ENCODE peak calls at places on chromosomes 5 and 9, in seven cellular contexts. Y, Q, A, B, P, R and C are unnamed samples.

GRCh38 chr5:97563258-97563657 is 380.2 kb upstream of the RIOK2 start:
- DNase-seq in Y (no peak), Q (no peak), A (no peak), B (no peak), P (no peak), R (no peak), C (no peak)

GRCh38 chr5:77133061-77133758 is 46.1 kb upstream of the ZBED3 start:
- DNase-seq in Y (peak), Q (no peak), A (no peak), B (no peak), P (peak), R (peak), C (no peak)

GRCh38 chr5:144187699-144188294 is 17.1 kb downstream of the KCTD16 start:
- DNase-seq in Y (peak), Q (no peak), A (peak), B (no peak), P (peak), R (peak), C (peak)

GRCh38 chr9:104256031-104256709 is 162.1 kb downstream of the SMC2 start:
- DNase-seq in Y (no peak), Q (no peak), A (no peak), B (no peak), P (peak), R (no peak), C (no peak)

GRCh38 chr5:159655757-159656409 is 260.4 kb upstream of the ADRA1B start:
- DNase-seq in Y (no peak), Q (no peak), A (no peak), B (no peak), P (no peak), R (peak), C (no peak)

GRCh38 chr5:77518304-77518703 is 26.2 kb upstream of the WDR41 start:
- DNase-seq in Y (peak), Q (no peak), A (no peak), B (no peak), P (peak), R (no peak), C (no peak)

GRCh38 chr5:59358497-59358896 is 535.0 kb downstream of the PDE4D start:
- DNase-seq in Y (no peak), Q (peak), A (no peak), B (no peak), P (peak), R (no peak), C (no peak)

GRCh38 chr9:20884985-20885593 is 146.4 kb downstream of the HACD4 start:
- DNase-seq in Y (peak), Q (peak), A (peak), B (peak), P (peak), R (peak), C (no peak)

GRCh38 chr5:133801955-133802751 is 166.3 kb downstream of the C5orf15 start:
- DNase-seq in Y (no peak), Q (no peak), A (no peak), B (no peak), P (peak), R (peak), C (no peak)

GRCh38 chr9:137077758-137078693 is 709 bp downstream of the UAP1L1 start:
- DNase-seq in Y (no peak), Q (peak), A (peak), B (no peak), P (no peak), R (no peak), C (no peak)

GRCh38 chr5:73119492-73120157 is 750 bp upstream of the TMEM171 start:
- DNase-seq in Y (no peak), Q (peak), A (no peak), B (no peak), P (no peak), R (no peak), C (no peak)

GRCh38 chr9:133048595-133048994 is 13.2 kb upstream of the CEL start:
- DNase-seq in Y (no peak), Q (peak), A (no peak), B (no peak), P (peak), R (no peak), C (no peak)

GRCh38 chr5:158701406-158702177 is 398.1 kb downstream of the EBF1 start:
- DNase-seq in Y (no peak), Q (no peak), A (no peak), B (no peak), P (peak), R (no peak), C (no peak)

GRCh38 chr9:122228191-122228905 is 409 bp downstream of the LHX6 start:
- DNase-seq in Y (no peak), Q (peak), A (no peak), B (peak), P (no peak), R (no peak), C (no peak)

GRCh38 chr9:12666813-12667212 is 26.4 kb upstream of the TYRP1 start:
- DNase-seq in Y (peak), Q (no peak), A (no peak), B (no peak), P (peak), R (no peak), C (no peak)

GRCh38 chr9:70439991-70440706 is 25.7 kb upstream of the KLF9 start:
- DNase-seq in Y (no peak), Q (no peak), A (no peak), B (no peak), P (peak), R (no peak), C (no peak)

GRCh38 chr9:107176701-107177100 is 106.4 kb upstream of the RAD23B start:
- DNase-seq in Y (no peak), Q (no peak), A (no peak), B (no peak), P (peak), R (no peak), C (no peak)

GRCh38 chr9:93680445-93681315 is 104.3 kb downstream of the PHF2 start:
- DNase-seq in Y (no peak), Q (peak), A (peak), B (peak), P (no peak), R (peak), C (peak)

GRCh38 chr5:41638685-41639084 is 128.3 kb upstream of the PLCXD3 start:
- DNase-seq in Y (peak), Q (no peak), A (no peak), B (no peak), P (no peak), R (no peak), C (no peak)

GRCh38 chr5:41637424-41637823 is 127.0 kb upstream of the PLCXD3 start:
- DNase-seq in Y (no peak), Q (peak), A (no peak), B (peak), P (no peak), R (no peak), C (no peak)

GRCh38 chr5:41637869-41638268 is 127.5 kb upstream of the PLCXD3 start:
- DNase-seq in Y (no peak), Q (no peak), A (no peak), B (no peak), P (no peak), R (no peak), C (no peak)

GRCh38 chr5:41641621-41642020 is 131.2 kb upstream of the PLCXD3 start:
- DNase-seq in Y (no peak), Q (no peak), A (no peak), B (no peak), P (peak), R (no peak), C (no peak)

DNA sequence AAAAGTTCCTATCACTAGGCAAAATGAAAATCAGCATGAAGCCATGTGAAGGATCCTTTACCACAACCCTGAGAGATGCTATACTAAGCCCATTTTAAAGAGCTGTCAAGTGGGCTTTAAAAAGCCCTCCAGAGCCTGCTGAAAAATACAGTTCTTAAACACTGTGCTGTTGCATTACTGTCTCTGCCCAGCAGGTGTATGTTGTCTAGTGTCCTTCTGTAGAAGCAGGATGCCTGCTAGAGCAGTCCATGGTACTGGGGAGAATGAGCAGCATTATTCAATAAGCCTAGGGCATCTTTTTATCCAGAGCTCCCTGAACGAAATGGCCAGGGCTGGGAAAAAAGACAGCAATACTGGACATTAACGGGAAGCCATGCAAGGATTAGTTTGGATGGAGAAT is 126.2 kb upstream of the PLCXD3 start:
- DNase-seq in Y (peak), Q (peak), A (no peak), B (peak), P (peak), R (no peak), C (no peak)
- TF ChIP-seq CTCF in Y (peak), Q (peak), A (no peak), B (peak), P (peak), R (peak), C (peak)

DNA sequence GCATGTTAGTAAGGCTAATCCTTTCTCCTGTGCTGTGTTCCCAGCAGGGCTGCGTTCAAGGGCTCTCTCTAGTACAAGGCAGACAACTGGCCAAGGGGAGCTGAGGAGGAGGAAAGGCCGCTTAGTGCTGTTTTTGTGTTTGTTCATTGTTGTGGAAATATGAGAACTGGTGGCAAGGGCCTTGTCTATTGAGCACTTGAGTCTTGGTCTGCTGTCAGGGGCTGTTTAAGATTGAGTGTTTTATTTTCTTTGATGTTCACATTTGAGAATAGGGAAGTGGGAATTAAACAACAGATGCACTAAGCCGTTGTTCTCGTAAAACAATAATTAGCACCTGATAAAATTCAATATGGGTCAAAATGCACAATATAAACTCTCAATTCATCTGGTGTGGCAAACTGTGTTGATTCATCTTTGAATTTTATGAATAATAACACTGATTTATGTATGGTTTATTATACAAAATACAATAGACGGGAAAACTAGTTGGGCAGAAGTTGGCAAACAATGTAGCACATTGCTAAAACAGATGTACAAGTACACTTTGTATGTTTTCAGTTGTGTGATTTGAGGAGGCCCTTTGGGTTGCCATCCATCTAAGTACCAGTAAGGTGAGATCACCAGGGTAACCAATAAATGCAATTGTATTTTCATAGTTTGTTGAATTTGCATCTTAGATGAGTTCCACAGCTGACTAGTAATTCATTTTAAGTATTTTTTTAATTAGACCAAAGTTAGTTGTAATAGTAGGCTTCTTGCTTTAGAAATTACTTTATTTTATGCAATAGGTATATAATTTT is 97.6 kb upstream of the GRHPR start:
- DNase-seq in Y (no peak), Q (no peak), A (no peak), B (peak), P (no peak), R (no peak), C (no peak)
- TF ChIP-seq CTCF in Y (no peak), Q (no peak), A (no peak), B (no peak), P (no peak), R (no peak), C (no peak)

DNA sequence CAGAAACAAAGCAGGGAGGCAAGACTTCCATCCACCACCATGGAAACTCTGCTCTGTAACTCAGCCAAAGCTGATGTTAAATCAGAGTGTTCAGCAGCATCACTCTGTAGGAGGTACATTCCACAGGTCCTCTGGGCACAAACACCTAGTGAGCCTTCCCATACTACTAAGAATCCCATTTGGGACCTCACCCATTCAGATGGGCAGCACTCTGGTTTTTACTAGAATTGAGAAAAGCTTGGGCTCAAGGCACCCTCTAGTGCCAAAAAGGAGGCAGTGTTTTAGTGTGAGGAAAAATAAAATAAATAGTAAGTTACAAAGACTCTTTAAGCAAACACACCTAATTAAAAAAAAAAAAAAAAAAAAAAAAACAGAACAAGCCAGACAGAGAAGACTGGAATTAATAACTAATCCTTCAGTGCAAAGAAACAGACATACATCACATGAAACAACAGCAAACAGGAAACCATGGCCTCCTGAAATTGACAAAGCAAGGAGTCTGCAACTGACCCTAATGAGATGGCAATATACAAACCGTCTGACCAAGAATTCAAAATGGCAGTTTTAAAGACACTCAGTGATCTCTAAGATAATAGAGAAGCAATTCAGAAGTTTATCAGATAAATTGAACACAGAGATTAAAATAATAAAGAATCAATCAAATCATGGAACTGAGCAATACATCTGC is 159.5 kb downstream of the GNA14 start:
- DNase-seq in Y (no peak), Q (peak), A (no peak), B (no peak), P (peak), R (no peak), C (no peak)
- TF ChIP-seq CTCF in Y (peak), Q (no peak), A (no peak), B (peak), P (peak), R (peak), C (no peak)

GRCh38 chr9:127578952-127579853 is 32.9 kb upstream of the STXBP1 start:
- DNase-seq in Y (peak), Q (peak), A (peak), B (peak), P (peak), R (peak), C (peak)
- TF ChIP-seq CTCF in Y (peak), Q (no peak), A (no peak), B (peak), P (peak), R (no peak), C (no peak)

GRCh38 chr5:79111960-79112702 is 522 bp downstream of the BHMT start:
- DNase-seq in Y (no peak), Q (peak), A (no peak), B (no peak), P (no peak), R (no peak), C (no peak)

GRCh38 chr5:79111387-79111959 is at the start of gene BHMT:
- DNase-seq in Y (no peak), Q (peak), A (no peak), B (no peak), P (no peak), R (no peak), C (no peak)

GRCh38 chr5:79108792-79109191 is 2.8 kb upstream of the BHMT start:
- DNase-seq in Y (peak), Q (no peak), A (no peak), B (no peak), P (no peak), R (no peak), C (no peak)

GRCh38 chr5:79107020-79107796 is 4.4 kb upstream of the BHMT start:
- DNase-seq in Y (no peak), Q (no peak), A (no peak), B (no peak), P (peak), R (no peak), C (no peak)

GRCh38 chr5:79109527-79110492 is 1.8 kb upstream of the BHMT start:
- DNase-seq in Y (peak), Q (peak), A (peak), B (peak), P (no peak), R (no peak), C (no peak)
- TF ChIP-seq CTCF in Y (peak), Q (peak), A (peak), B (no peak), P (peak), R (peak), C (peak)

GRCh38 chr5:153905214-153905613 is 133.5 kb downstream of the FAM114A2 start:
- DNase-seq in Y (no peak), Q (no peak), A (no peak), B (no peak), P (no peak), R (no peak), C (no peak)
- TF ChIP-seq CTCF in Y (no peak), Q (no peak), A (no peak), B (no peak), P (no peak), R (no peak), C (no peak)

DNA sequence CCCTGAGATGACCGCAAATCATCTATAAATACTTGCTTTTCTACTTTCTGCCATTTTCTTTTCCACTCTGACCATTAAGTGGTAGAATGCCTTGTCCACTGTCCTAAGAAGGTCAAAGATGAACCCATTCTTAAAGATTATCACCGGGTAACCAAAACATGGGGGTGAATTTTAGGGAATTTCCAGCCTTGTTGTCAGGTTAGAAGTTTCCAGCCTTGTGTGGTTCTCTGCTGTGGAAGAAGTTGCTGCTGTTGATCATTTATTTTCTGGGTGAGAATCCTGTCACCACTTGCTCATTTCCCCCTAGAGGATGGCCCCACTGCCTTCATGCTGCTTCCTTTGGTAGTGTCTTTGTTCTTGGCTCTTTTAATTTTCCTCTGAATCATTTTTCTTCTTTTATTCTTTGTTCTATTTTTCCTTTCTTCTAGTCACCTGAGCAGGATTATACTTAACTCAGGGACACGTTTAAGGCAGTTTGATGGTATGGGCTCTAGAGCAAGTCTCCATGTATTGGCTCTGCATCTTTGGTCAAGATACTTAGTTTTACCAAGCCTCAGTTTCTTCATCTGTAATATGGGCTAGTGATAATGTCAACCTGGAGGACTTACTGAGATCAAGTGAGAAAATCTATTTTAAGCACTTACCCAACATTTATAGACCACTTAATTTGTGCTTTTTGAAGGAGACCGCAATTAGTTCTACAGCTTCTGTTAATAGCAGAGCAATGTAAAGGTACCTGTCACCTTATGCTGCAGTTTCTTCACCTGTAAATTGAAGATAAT is 266.2 kb downstream of the ARHGAP26 start:
- DNase-seq in Y (no peak), Q (no peak), A (no peak), B (no peak), P (no peak), R (no peak), C (no peak)
- TF ChIP-seq CTCF in Y (no peak), Q (no peak), A (no peak), B (no peak), P (no peak), R (no peak), C (no peak)